ENCODE peak calls at places on chromosome 2, in seven cellular contexts. U, J, X, I, W, N and F are unnamed samples.

GRCh38 chr2:134141598-134142340 is 112.1 kb upstream of the MGAT5 start:
- DNase-seq in W (no peak), J (no peak), I (no peak), X (peak), N (no peak), U (no peak), F (no peak)

GRCh38 chr2:9637330-9637729 is 6.5 kb upstream of the YWHAQ start:
- DNase-seq in U (peak), N (no peak), W (peak), J (peak), X (no peak), I (peak), F (no peak)

GRCh38 chr2:96106991-96107882 is 9.1 kb downstream of the ADRA2B start:
- DNase-seq in U (no peak), I (no peak), X (no peak), J (no peak), N (no peak), W (no peak), F (no peak)

GRCh38 chr2:210459925-210460862 is 16.4 kb downstream of the LANCL1 start:
- DNase-seq in W (no peak), X (no peak), J (no peak), U (no peak), N (no peak), I (no peak), F (no peak)

GRCh38 chr2:196434217-196434616 is 205.3 kb upstream of the CCDC150 start:
- DNase-seq in I (no peak), N (no peak), W (no peak), U (no peak), X (no peak), J (peak), F (no peak)

GRCh38 chr2:137828624-137829023 is 135.6 kb upstream of the HNMT start:
- DNase-seq in U (no peak), I (no peak), J (no peak), X (no peak), W (no peak), N (no peak), F (no peak)

GRCh38 chr2:186645999-186646398 is 47.9 kb upstream of the FAM171B start:
- DNase-seq in J (no peak), X (no peak), N (no peak), I (no peak), U (no peak), W (no peak), F (no peak)

GRCh38 chr2:152491139-152491472 is 156.1 kb downstream of the FMNL2 start:
- DNase-seq in J (peak), X (no peak), U (no peak), W (no peak), I (no peak), N (peak), F (peak)

GRCh38 chr2:20065885-20066602 is 14.6 kb upstream of the LAPTM4A start:
- DNase-seq in U (peak), J (peak), N (peak), W (peak), I (peak), X (peak), F (peak)

GRCh38 chr2:24856791-24857211 is 63.2 kb downstream of the ADCY3 start:
- DNase-seq in U (no peak), J (no peak), N (no peak), I (no peak), X (no peak), W (no peak), F (no peak)

GRCh38 chr2:10576456-10576855 is 113.3 kb downstream of the NOL10 start:
- DNase-seq in U (no peak), W (no peak), X (no peak), N (no peak), J (no peak), I (no peak), F (no peak)

GRCh38 chr2:238130696-238131628 is 7.5 kb upstream of the KLHL30 start:
- DNase-seq in X (no peak), I (no peak), J (no peak), W (no peak), N (peak), U (no peak), F (no peak)

GRCh38 chr2:123738643-123739042 is 286.4 kb upstream of the CNTNAP5 start:
- DNase-seq in W (no peak), I (no peak), N (no peak), X (no peak), U (no peak), J (no peak), F (no peak)

GRCh38 chr2:3500326-3500899 is 18.9 kb downstream of the ADI1 start:
- DNase-seq in I (no peak), X (no peak), W (no peak), J (no peak), N (no peak), U (no peak), F (no peak)

GRCh38 chr2:152598975-152599724 is 118.1 kb downstream of the PRPF40A start:
- DNase-seq in I (no peak), U (no peak), X (no peak), N (no peak), J (no peak), W (no peak), F (no peak)

GRCh38 chr2:23513245-23513880 is 128.4 kb downstream of the KLHL29 start:
- DNase-seq in X (no peak), I (no peak), U (no peak), N (no peak), J (no peak), W (no peak), F (no peak)

GRCh38 chr2:64036343-64036742 is 17.1 kb upstream of the VPS54 start:
- DNase-seq in J (peak), N (no peak), I (no peak), W (no peak), U (peak), X (no peak), F (no peak)

GRCh38 chr2:171575606-171576005 is 53.3 kb downstream of the CYBRD1 start:
- DNase-seq in X (no peak), J (no peak), I (no peak), N (no peak), U (no peak), W (no peak), F (no peak)

GRCh38 chr2:56474412-56475158 is 290.8 kb downstream of the CCDC85A start:
- DNase-seq in X (no peak), N (no peak), J (no peak), W (no peak), I (no peak), U (no peak), F (no peak)

GRCh38 chr2:149716687-149717086 is 129.1 kb upstream of the MMADHC start:
- DNase-seq in W (no peak), U (no peak), X (no peak), I (no peak), N (no peak), J (no peak), F (no peak)

GRCh38 chr2:233349005-233349998 is 5.0 kb upstream of the DGKD start:
- DNase-seq in U (no peak), W (peak), N (peak), I (no peak), X (peak), J (peak), F (peak)

GRCh38 chr2:128395640-128396499 is 77.2 kb upstream of the HS6ST1 start:
- DNase-seq in N (no peak), I (peak), X (no peak), U (peak), W (no peak), J (peak), F (no peak)

GRCh38 chr2:184598313-184599053 is at the start of gene ZNF804A:
- DNase-seq in X (peak), J (peak), W (no peak), I (peak), N (peak), U (peak), F (peak)

GRCh38 chr2:55418512-55419235 is 982 bp downstream of the CCDC88A start:
- DNase-seq in N (peak), X (no peak), W (peak), J (peak), I (no peak), U (no peak), F (no peak)

GRCh38 chr2:74227646-74228045 is 29.2 kb downstream of the MTHFD2 start:
- DNase-seq in I (no peak), J (no peak), N (peak), W (peak), U (no peak), X (no peak), F (no peak)

GRCh38 chr2:10441966-10442365 is 6.2 kb downstream of the ODC1 start:
- DNase-seq in X (no peak), N (no peak), I (no peak), W (no peak), J (no peak), U (no peak), F (peak)

GRCh38 chr2:10422251-10422650 is 25.9 kb downstream of the ODC1 start:
- DNase-seq in N (no peak), W (no peak), U (no peak), I (no peak), X (no peak), J (no peak), F (no peak)

GRCh38 chr2:64157792-64158191 is 13.6 kb upstream of the PELI1 start:
- DNase-seq in U (no peak), J (no peak), I (peak), N (no peak), X (no peak), W (no peak), F (no peak)

GRCh38 chr2:159922563-159922962 is 124.6 kb upstream of the CD302 start:
- DNase-seq in W (no peak), X (no peak), N (no peak), I (no peak), U (no peak), J (no peak), F (no peak)

GRCh38 chr2:23434721-23435121 is 49.7 kb downstream of the KLHL29 start:
- DNase-seq in W (no peak), I (no peak), U (no peak), J (no peak), X (no peak), N (no peak), F (no peak)

GRCh38 chr2:119212139-119212800 is 11.4 kb upstream of the STEAP3 start:
- DNase-seq in W (no peak), J (no peak), X (no peak), I (no peak), U (no peak), N (peak), F (peak)

GRCh38 chr2:96839288-96839874 is 4.4 kb downstream of the ANKRD23 start:
- DNase-seq in U (no peak), N (peak), W (no peak), I (no peak), J (no peak), X (peak), F (peak)

GRCh38 chr2:206396216-206396615 is 47.1 kb upstream of the ADAM23 start:
- DNase-seq in U (no peak), J (no peak), X (no peak), N (no peak), I (no peak), W (no peak), F (no peak)

GRCh38 chr2:69204654-69205053 is 182.4 kb downstream of the GFPT1 start:
- DNase-seq in W (no peak), I (no peak), U (no peak), X (no peak), J (no peak), N (no peak), F (no peak)

GRCh38 chr2:62029910-62030309 is 124.4 kb downstream of the COMMD1 start:
- DNase-seq in W (no peak), I (no peak), J (no peak), U (no peak), N (no peak), X (no peak), F (no peak)

GRCh38 chr2:46164581-46165301 is 132.5 kb upstream of the EPAS1 start:
- DNase-seq in U (peak), I (peak), X (peak), N (peak), J (peak), W (no peak), F (peak)

GRCh38 chr2:238912916-238913875 is 65.3 kb downstream of the TWIST2 start:
- DNase-seq in N (no peak), X (no peak), J (no peak), I (no peak), U (no peak), W (no peak), F (no peak)

GRCh38 chr2:409523-409922 is 121.6 kb upstream of the ALKAL2 start:
- DNase-seq in X (no peak), J (no peak), W (no peak), I (no peak), U (no peak), N (no peak), F (no peak)

GRCh38 chr2:406231-406630 is 118.3 kb upstream of the ALKAL2 start:
- DNase-seq in J (no peak), I (no peak), N (no peak), X (no peak), W (no peak), U (no peak), F (no peak)

GRCh38 chr2:404581-404980 is 116.7 kb upstream of the ALKAL2 start:
- DNase-seq in J (no peak), U (no peak), I (no peak), N (no peak), X (no peak), W (no peak), F (no peak)

GRCh38 chr2:407630-408029 is 119.7 kb upstream of the ALKAL2 start:
- DNase-seq in X (no peak), N (no peak), W (no peak), J (no peak), I (no peak), U (no peak), F (no peak)

GRCh38 chr2:406876-407275 is 119.0 kb upstream of the ALKAL2 start:
- DNase-seq in I (no peak), X (no peak), N (no peak), J (no peak), W (no peak), U (no peak), F (no peak)
- H3K27ac ChIP-seq in I (no peak), X (no peak), N (no peak), J (no peak), W (no peak), U (no peak), F (no peak)

GRCh38 chr2:188412190-188412589 is 120.5 kb downstream of the GULP1 start:
- DNase-seq in X (no peak), W (no peak), I (no peak), J (no peak), N (no peak), U (no peak), F (no peak)

GRCh38 chr2:188406414-188406813 is 114.7 kb downstream of the GULP1 start:
- DNase-seq in W (no peak), N (no peak), X (no peak), J (no peak), I (no peak), U (no peak), F (no peak)

GRCh38 chr2:188414412-188414811 is 122.7 kb downstream of the GULP1 start:
- DNase-seq in W (no peak), U (peak), J (no peak), I (no peak), N (no peak), X (no peak), F (no peak)

GRCh38 chr2:188414869-188415753 is 123.4 kb downstream of the GULP1 start:
- DNase-seq in J (no peak), U (no peak), X (no peak), W (no peak), I (no peak), N (no peak), F (no peak)

DNA sequence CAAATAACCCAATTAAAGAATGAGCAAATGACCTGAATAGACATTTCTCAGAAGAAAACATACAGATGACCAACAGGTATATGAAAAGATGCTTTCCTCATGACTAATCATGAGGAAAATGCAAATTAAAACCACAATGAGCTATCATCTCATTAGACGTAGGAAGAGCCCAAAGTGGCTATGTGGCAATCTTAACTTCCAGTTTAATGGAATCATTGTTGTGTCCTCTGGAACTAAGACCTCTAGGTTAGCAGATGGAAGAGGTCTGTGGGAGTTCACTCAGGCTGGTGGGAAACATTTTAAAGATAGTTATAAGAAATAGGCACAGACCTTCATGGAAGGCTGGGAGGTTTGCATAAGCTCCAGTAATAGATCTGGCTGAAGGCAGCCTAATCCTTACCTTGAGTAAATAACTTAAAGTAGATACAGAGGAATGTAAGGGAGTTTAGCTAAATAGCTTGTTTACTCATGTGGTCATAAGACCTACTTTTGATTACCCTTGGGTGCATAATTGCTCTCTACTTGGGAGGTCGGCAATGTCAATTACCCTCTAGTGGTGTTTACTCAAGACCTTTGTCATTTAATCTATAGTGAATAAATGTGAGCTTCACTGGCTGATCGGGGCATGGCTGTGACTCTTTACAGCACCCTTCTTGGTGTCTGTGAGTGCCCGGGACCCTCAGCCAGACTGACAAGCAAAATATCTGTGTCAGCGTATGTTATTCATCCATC is 119.0 kb downstream of the GULP1 start:
- DNase-seq in U (no peak), I (no peak), J (no peak), W (no peak), X (no peak), N (no peak), F (no peak)
- H3K27ac ChIP-seq in U (no peak), I (no peak), J (no peak), W (no peak), X (no peak), N (no peak), F (no peak)

GRCh38 chr2:38434595-38434994 is 57.5 kb upstream of the ATL2 start:
- DNase-seq in X (no peak), J (no peak), I (no peak), N (no peak), W (no peak), U (no peak), F (no peak)

GRCh38 chr2:38435775-38436174 is 58.7 kb upstream of the ATL2 start:
- DNase-seq in J (no peak), U (no peak), X (no peak), N (no peak), I (no peak), W (no peak), F (no peak)

GRCh38 chr2:38432827-38433606 is 55.9 kb upstream of the ATL2 start:
- DNase-seq in I (no peak), N (no peak), X (no peak), J (no peak), W (peak), U (no peak), F (no peak)

GRCh38 chr2:38436227-38436664 is 59.2 kb upstream of the ATL2 start:
- DNase-seq in N (no peak), I (no peak), W (peak), J (no peak), X (no peak), U (no peak), F (no peak)

GRCh38 chr2:38433607-38433975 is 56.5 kb upstream of the ATL2 start:
- DNase-seq in J (no peak), X (no peak), I (no peak), U (no peak), W (no peak), N (no peak), F (no peak)
- H3K27ac ChIP-seq in J (no peak), X (no peak), I (no peak), U (no peak), W (peak), N (no peak), F (no peak)

GRCh38 chr2:217789736-217790181 is 213.0 kb downstream of the TNS1 start:
- DNase-seq in N (peak), W (no peak), U (no peak), X (no peak), J (no peak), I (no peak), F (no peak)

GRCh38 chr2:217789003-217789735 is 213.6 kb downstream of the TNS1 start:
- DNase-seq in W (peak), N (peak), I (peak), U (peak), J (peak), X (peak), F (peak)

GRCh38 chr2:217792611-217793527 is 209.9 kb downstream of the TNS1 start:
- DNase-seq in X (no peak), W (peak), J (no peak), U (no peak), I (no peak), N (no peak), F (no peak)

GRCh38 chr2:217790195-217790594 is 212.6 kb downstream of the TNS1 start:
- DNase-seq in W (peak), U (peak), N (peak), I (no peak), X (no peak), J (no peak), F (no peak)

DNA sequence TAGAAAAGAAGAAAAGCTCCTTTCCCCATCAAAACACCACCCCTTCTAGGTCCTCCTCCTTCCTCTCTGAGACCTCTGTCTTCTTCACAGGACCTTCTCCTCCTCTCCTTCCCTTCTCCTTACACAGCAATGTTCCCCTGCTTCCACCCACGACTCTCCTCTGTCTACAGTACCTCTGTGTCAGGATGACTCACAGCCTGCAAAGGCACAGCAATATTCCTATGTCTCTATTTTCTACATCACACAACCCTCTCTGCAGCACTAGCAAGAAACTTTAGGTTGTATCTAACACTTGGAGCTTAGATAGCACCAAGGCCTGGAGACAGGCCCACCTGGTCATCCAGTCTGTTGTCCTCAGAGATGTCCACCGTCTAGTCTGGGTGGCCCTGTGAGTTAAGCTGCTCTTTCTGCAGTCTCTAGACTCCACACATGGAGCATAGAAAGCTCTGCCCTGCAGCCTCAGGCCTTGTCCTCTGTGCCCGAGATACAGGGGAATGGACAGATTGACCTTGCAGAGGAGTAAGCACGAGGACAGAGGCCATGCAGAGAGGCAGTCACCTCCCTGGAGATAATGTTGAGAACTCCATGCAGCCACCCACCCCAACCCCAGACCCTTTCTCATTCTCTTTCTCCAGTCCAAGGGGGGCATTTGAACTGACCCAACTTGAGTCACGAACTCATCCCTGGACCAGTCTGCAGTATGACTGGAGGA is 212.0 kb downstream of the TNS1 start:
- DNase-seq in U (peak), I (no peak), J (peak), X (no peak), W (no peak), N (no peak), F (no peak)
- H3K27ac ChIP-seq in U (peak), I (no peak), J (no peak), X (no peak), W (no peak), N (peak), F (peak)

DNA sequence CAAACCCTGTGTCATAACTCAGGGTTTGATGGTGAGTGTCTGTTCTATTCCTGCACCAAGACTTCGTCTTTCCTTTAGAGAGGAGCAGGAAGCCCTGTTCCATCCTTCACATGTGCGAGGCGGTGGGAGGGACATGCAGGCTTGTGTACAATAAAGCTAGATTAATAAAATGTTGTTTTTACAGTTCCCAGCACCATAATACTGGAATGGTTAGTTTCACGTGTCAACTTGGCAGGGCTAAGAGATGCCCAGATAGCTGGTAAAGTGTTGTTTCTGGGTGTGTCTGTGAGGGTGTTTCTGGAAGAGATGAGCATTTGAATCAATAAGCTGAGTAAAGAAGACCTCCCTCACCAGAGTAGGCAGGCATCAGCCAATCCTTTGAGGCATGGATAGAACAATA is 48.8 kb upstream of the NPAS2 start:
- DNase-seq in I (no peak), U (no peak), N (no peak), W (no peak), J (no peak), X (no peak), F (no peak)
- H3K27ac ChIP-seq in I (no peak), U (no peak), N (no peak), W (no peak), J (no peak), X (no peak), F (no peak)

GRCh38 chr2:222796413-222797103 is 64.3 kb upstream of the ACSL3 start:
- DNase-seq in X (peak), I (no peak), W (peak), N (no peak), J (no peak), U (peak), F (no peak)
- H3K27ac ChIP-seq in X (peak), I (no peak), W (peak), N (no peak), J (no peak), U (no peak), F (no peak)